ENCODE peak calls at places on chromosomes 13 and 19, in ten cellular contexts. F is naive thymus-derived CD8-positive, alpha-beta T cell; D is AG09319; V is activated T-cell treated with anti-CD3 and anti-CD28 coated beads, Interleukin-2, amount 50 U/mL, for 72 hours; M is endothelial cell; S is hypothalamus; P is anterior cingulate cortex; K is heart left ventricle; R is EH; G is T-cell. E is an unnamed sample.

GRCh38 chr13:28850226-28850625 is 30.1 kb downstream of the MTUS2 start:
- DNase-seq in F (no peak), D (no peak), V (no peak), M (no peak), S (no peak), P (no peak), K (no peak), R (no peak), G (no peak), E (no peak)

GRCh38 chr19:3100331-3100730 is 6.2 kb downstream of the GNA11 start:
- DNase-seq in F (no peak), D (no peak), V (no peak), M (no peak), S (no peak), P (no peak), K (no peak), R (no peak), G (no peak), E (no peak)

GRCh38 chr13:109479991-109480696 is 306.2 kb downstream of the IRS2 start:
- DNase-seq in F (no peak), D (no peak), V (no peak), M (no peak), S (no peak), P (no peak), K (no peak), R (peak), G (no peak), E (no peak)

GRCh38 chr13:57857945-57858344 is 226.4 kb downstream of the PCDH17 start:
- DNase-seq in F (no peak), D (no peak), V (no peak), M (no peak), S (no peak), P (no peak), K (no peak), R (no peak), G (no peak), E (no peak)

GRCh38 chr13:39536906-39537305 is 66.1 kb downstream of the LHFPL6 start:
- DNase-seq in F (no peak), D (no peak), V (no peak), M (no peak), S (no peak), P (no peak), K (no peak), R (no peak), G (no peak), E (no peak)

GRCh38 chr19:17576758-17577532 is 21.5 kb downstream of the COLGALT1 start:
- DNase-seq in F (no peak), D (no peak), V (peak), M (no peak), S (no peak), P (no peak), K (no peak), R (peak), G (no peak), E (peak)

GRCh38 chr13:111547726-111548273 is 227.4 kb downstream of the TEX29 start:
- DNase-seq in F (no peak), D (no peak), V (no peak), M (no peak), S (no peak), P (no peak), K (no peak), R (no peak), G (no peak), E (no peak)

GRCh38 chr13:78147905-78148304 is 229.3 kb upstream of the EDNRB start:
- DNase-seq in F (no peak), D (no peak), V (no peak), M (no peak), S (no peak), P (no peak), K (no peak), R (peak), G (no peak), E (no peak)

GRCh38 chr19:32824906-32825608 is 44.5 kb downstream of the SLC7A9 start:
- DNase-seq in F (no peak), D (no peak), V (no peak), M (no peak), S (no peak), P (no peak), K (no peak), R (no peak), G (no peak), E (peak)

GRCh38 chr19:29303707-29304090 is 90.7 kb upstream of the UQCRFS1 start:
- DNase-seq in F (no peak), D (no peak), V (no peak), M (no peak), S (no peak), P (no peak), K (no peak), R (no peak), G (no peak), E (no peak)

GRCh38 chr13:113061271-113061625 is 44.3 kb upstream of the F7 start:
- DNase-seq in F (no peak), D (no peak), V (no peak), M (no peak), S (no peak), P (peak), K (peak), R (no peak), G (no peak), E (no peak)

E was measured in SJCRH30.